ENCODE peak calls at places on chromosomes 16 and 17, in five cellular contexts. One of them, this sample, is unnamed.

GRCh38 chr17:20315321-20315720 is 152.0 kb downstream of the LGALS9B start:
- DNase-seq in GM12878: no peak
- DNase-seq in H1: no peak
- DNase-seq in K562: no peak
- DNase-seq in GM12891: no peak
- DNase-seq in this sample: no peak

GRCh38 chr17:79323556-79323955 is 248.9 kb downstream of the ENGASE start:
- DNase-seq in K562: no peak
- DNase-seq in H1: no peak
- DNase-seq in GM12891: no peak
- DNase-seq in GM12878: no peak
- DNase-seq in this sample: no peak

GRCh38 chr17:75843577-75844529 is at the start of gene UNC13D:
- DNase-seq in GM12878: no peak
- DNase-seq in K562: peak
- DNase-seq in GM12891: peak
- DNase-seq in H1: no peak
- DNase-seq in this sample: peak

GRCh38 chr16:81204794-81205680 is 33.5 kb upstream of the BCO1 start:
- DNase-seq in GM12878: peak
- DNase-seq in GM12891: peak
- DNase-seq in H1: no peak
- DNase-seq in K562: peak
- DNase-seq in this sample: peak

GRCh38 chr17:29870836-29871430 is 59.1 kb downstream of the SSH2 start:
- DNase-seq in GM12878: no peak
- DNase-seq in H1: no peak
- DNase-seq in K562: no peak
- DNase-seq in GM12891: no peak
- DNase-seq in this sample: no peak

GRCh38 chr16:30378236-30379164 is 3.9 kb downstream of the SEPTIN1 start:
- DNase-seq in K562: peak
- DNase-seq in GM12891: peak
- DNase-seq in H1: peak
- DNase-seq in GM12878: peak
- DNase-seq in this sample: peak

GRCh38 chr16:79647586-79647985 is 47.0 kb upstream of the MAF start:
- DNase-seq in GM12878: no peak
- DNase-seq in K562: no peak
- DNase-seq in H1: no peak
- DNase-seq in GM12891: no peak
- DNase-seq in this sample: no peak

GRCh38 chr16:67268136-67268579 is 11.2 kb upstream of the PLEKHG4 start:
- DNase-seq in GM12878: no peak
- DNase-seq in GM12891: no peak
- DNase-seq in H1: no peak
- DNase-seq in K562: peak
- DNase-seq in this sample: no peak

GRCh38 chr16:212999-213398 is 16.2 kb downstream of the LUC7L start:
- DNase-seq in H1: no peak
- DNase-seq in GM12878: no peak
- DNase-seq in GM12891: no peak
- DNase-seq in K562: no peak
- DNase-seq in this sample: no peak

GRCh38 chr17:56948491-56948890 is 12.4 kb downstream of the COIL start:
- DNase-seq in GM12878: no peak
- DNase-seq in H1: no peak
- DNase-seq in K562: no peak
- DNase-seq in GM12891: no peak
- DNase-seq in this sample: no peak

GRCh38 chr17:47821424-47822379 is at the start of gene OSBPL7:
- DNase-seq in K562: peak
- DNase-seq in GM12878: peak
- DNase-seq in H1: peak
- DNase-seq in GM12891: peak
- DNase-seq in this sample: peak

GRCh38 chr17:75692976-75693375 is 25.8 kb downstream of the SAP30BP start:
- DNase-seq in K562: no peak
- DNase-seq in H1: no peak
- DNase-seq in GM12891: no peak
- DNase-seq in GM12878: no peak
- DNase-seq in this sample: no peak

GRCh38 chr17:81831957-81832607 is 1.0 kb downstream of the MCRIP1 start:
- DNase-seq in GM12891: no peak
- DNase-seq in K562: peak
- DNase-seq in GM12878: no peak
- DNase-seq in H1: no peak
- DNase-seq in this sample: no peak
- TF ChIP-seq TAF1 in GM12891: peak
- TF ChIP-seq TAF1 in K562: no peak
- TF ChIP-seq TAF1 in GM12878: no peak
- TF ChIP-seq TAF1 in H1: no peak
- TF ChIP-seq TAF1 in this sample: no peak

DNA sequence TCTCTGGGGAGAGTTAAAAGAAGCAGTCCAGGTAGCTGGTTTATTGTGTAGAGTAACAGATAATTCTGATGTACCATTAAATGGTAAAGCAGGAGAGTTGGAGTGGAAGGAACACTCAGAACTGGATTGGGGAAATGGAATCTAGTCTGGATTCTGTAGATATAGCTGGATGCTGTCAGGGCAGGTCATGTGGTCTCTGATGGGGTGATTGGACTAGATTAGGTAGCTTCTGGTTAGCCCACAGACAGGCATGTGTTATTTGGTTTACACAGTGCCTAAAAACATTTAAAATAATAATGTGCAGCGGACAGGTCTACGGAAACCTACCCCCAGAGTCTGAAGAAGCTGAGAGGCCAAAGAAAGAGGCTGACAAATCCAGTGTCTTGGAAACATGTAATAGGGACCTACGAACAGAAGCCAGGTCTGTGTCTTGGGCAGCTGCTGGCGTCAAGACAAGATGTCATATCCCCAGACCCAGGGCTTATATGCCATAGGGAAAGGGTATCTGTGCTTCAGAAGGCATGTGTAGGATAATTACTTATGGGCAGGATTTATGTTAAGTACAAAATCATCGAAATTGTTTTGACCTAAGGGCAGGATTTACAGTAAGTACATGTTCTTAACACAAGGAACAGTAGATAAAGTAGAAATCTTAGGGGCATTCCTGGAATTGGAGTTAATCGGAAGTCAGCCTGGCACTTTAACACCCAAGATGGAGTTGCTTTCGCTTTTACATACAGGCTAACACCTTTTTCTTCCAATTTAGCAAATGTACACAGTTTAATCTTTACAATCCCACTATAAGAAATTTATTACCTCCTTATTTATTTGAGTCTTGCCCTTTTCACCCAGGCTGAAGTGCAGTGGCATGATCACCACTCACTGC is 12.4 kb downstream of the LUC7L3 start:
- DNase-seq in K562: peak
- DNase-seq in GM12878: no peak
- DNase-seq in H1: no peak
- DNase-seq in GM12891: no peak
- DNase-seq in this sample: no peak
- TF ChIP-seq POLR2A in K562: no peak
- TF ChIP-seq POLR2A in GM12878: no peak
- TF ChIP-seq POLR2A in H1: no peak
- TF ChIP-seq POLR2A in GM12891: no peak
- TF ChIP-seq POLR2A in this sample: no peak

GRCh38 chr16:11497851-11498289 is 88.8 kb downstream of the LITAF start:
- DNase-seq in H1: no peak
- DNase-seq in K562: peak
- DNase-seq in GM12878: no peak
- DNase-seq in GM12891: no peak
- DNase-seq in this sample: no peak

GRCh38 chr16:11498683-11499082 is 88.0 kb downstream of the LITAF start:
- DNase-seq in GM12878: no peak
- DNase-seq in GM12891: no peak
- DNase-seq in K562: no peak
- DNase-seq in H1: no peak
- DNase-seq in this sample: no peak

GRCh38 chr16:11499295-11500089 is 87.2 kb downstream of the LITAF start:
- DNase-seq in GM12878: no peak
- DNase-seq in K562: no peak
- DNase-seq in H1: no peak
- DNase-seq in GM12891: no peak
- DNase-seq in this sample: no peak

GRCh38 chr16:11495066-11495407 is 91.7 kb downstream of the LITAF start:
- DNase-seq in GM12878: no peak
- DNase-seq in K562: no peak
- DNase-seq in GM12891: no peak
- DNase-seq in H1: no peak
- DNase-seq in this sample: no peak

GRCh38 chr16:11497329-11497805 is 89.4 kb downstream of the LITAF start:
- DNase-seq in GM12878: peak
- DNase-seq in K562: no peak
- DNase-seq in H1: no peak
- DNase-seq in GM12891: no peak
- DNase-seq in this sample: no peak
- TF ChIP-seq TAF1 in GM12878: no peak
- TF ChIP-seq TAF1 in K562: no peak
- TF ChIP-seq TAF1 in H1: no peak
- TF ChIP-seq TAF1 in GM12891: no peak
- TF ChIP-seq TAF1 in this sample: no peak

DNA sequence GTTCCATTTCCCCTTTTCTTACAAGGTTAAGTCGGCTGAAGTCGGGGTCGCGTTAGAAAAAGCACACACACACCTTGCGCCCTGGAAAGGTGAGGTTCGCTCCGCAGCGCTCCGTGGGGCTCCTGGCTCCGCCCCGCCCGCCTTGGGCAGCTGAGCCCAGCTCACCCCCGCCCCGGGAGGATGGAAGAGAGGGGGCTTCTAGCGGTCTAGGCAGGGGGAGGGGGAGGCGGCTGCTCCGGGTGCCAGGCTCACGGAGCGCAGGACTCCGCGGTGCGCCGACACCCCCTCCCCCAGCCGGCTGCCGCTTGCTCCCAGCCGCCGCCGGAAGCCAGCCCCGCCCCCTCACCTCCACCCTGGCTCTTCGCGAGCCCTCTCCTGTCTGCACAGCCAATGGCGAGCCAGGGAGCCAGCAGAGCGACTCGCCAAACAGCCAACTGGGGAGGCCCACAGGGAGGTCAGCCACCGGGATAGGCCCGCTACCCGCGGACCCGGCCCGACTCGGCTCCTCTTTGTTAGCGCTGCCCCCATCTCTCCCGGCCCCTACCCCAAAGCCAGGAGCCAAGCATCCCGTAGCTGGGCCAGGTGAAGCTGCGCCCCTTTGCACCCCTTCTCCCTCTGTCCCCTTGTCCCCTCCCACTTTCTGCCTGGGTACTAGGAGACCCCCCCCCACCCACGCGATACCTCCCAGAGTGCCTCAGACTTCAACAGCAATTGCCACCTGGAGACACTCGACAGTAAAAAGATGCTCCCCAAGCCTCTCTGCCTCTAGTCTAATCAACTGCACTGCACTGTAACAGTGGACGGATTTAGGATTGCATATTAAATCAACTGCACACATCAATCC is 30.2 kb downstream of the FAM222B start:
- DNase-seq in GM12878: peak
- DNase-seq in K562: peak
- DNase-seq in H1: peak
- DNase-seq in GM12891: peak
- DNase-seq in this sample: peak
- TF ChIP-seq POLR2A in GM12878: peak
- TF ChIP-seq POLR2A in K562: peak
- TF ChIP-seq POLR2A in H1: peak
- TF ChIP-seq POLR2A in GM12891: peak
- TF ChIP-seq POLR2A in this sample: peak

GRCh38 chr16:58018803-58019202 is 6.8 kb upstream of the MMP15 start:
- DNase-seq in GM12891: no peak
- DNase-seq in GM12878: no peak
- DNase-seq in K562: no peak
- DNase-seq in H1: no peak
- DNase-seq in this sample: no peak

GRCh38 chr16:58022601-58023371 is 2.8 kb upstream of the MMP15 start:
- DNase-seq in GM12891: no peak
- DNase-seq in H1: no peak
- DNase-seq in K562: no peak
- DNase-seq in GM12878: no peak
- DNase-seq in this sample: no peak

GRCh38 chr16:58021661-58022551 is 3.6 kb upstream of the MMP15 start:
- DNase-seq in H1: no peak
- DNase-seq in GM12878: no peak
- DNase-seq in GM12891: no peak
- DNase-seq in K562: no peak
- DNase-seq in this sample: no peak

GRCh38 chr16:58019866-58020538 is 5.6 kb upstream of the MMP15 start:
- DNase-seq in GM12891: no peak
- DNase-seq in H1: no peak
- DNase-seq in GM12878: no peak
- DNase-seq in K562: no peak
- DNase-seq in this sample: no peak

DNA sequence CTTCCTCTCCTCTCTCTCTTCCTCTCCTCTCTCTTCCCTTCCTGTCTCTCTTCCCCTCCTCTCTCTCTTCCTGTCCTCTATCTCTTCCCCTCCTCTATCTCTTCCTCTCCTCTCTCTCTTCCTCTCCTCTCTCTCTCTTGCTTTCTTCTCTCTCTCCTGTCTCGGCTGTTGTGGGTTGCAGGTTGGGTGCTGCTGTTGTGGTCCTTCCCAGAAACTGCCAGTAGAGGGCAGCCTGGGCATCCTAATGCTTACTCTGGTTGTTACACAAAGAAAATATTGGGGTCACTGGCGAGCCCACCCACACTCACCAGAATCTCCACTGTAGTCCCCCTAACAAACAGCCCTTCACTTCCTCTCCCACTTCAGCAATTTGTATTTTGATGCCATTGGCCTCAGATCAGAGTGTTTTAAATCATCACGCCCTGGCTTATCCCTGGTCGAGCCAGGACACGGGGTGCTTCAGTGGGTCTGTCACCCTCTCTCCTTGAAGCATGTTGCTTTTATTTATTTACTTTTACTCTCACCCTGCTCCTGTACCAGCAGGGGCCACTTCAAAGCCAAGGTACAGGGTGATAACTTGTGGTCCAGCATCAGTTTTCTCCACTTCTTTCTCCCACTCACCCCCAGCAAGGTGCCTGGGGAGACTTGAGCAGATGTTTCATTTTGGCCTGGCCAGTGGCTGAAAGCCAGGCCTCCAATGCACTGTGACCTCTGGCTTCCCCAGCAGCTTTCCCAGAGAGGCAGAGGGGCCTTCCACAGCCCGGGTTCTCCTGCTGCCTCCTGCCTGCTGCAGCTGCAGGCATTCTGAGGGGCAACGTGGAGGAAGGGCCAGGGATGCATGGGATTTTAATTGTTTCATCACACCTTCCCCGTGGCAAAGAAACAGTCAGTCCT is 4.7 kb upstream of the MMP15 start:
- DNase-seq in H1: no peak
- DNase-seq in GM12878: no peak
- DNase-seq in GM12891: no peak
- DNase-seq in K562: peak
- DNase-seq in this sample: no peak
- TF ChIP-seq TAF1 in H1: no peak
- TF ChIP-seq TAF1 in GM12878: no peak
- TF ChIP-seq TAF1 in GM12891: no peak
- TF ChIP-seq TAF1 in K562: no peak
- TF ChIP-seq TAF1 in this sample: no peak

This sample was measured in GM12892.